ENCODE peak calls at places on chromosomes 13 and 19, in ten cellular contexts. One of them, this sample, is unnamed.

GRCh38 chr13:109694972-109695371 is 91.4 kb downstream of the IRS2 start:
- DNase-seq in SJCRH30: no peak
- DNase-seq in 8988T: no peak
- DNase-seq in NCI-H2171: no peak
- DNase-seq in activated CD4-positive, alpha-beta T cell treated with anti-CD3 and anti-CD28 coated beads, Interleukin-2, amount 10 ng/mL, durations not matched to agents 7 days and 5 days: no peak
- DNase-seq in DMS 273 treated with DMSO at 0.1 percent for 48 hours: no peak
- DNase-seq in stimulated activated CD4-positive, alpha-beta T cell treated with anti-CD3 and anti-CD28 coated beads, Interleukin-4, amount 100 ng/mL, for 1 hour: no peak
- DNase-seq in neural crest cell: no peak
- DNase-seq in ureter: no peak
- DNase-seq in C1 segment of cervical spinal cord: no peak
- DNase-seq in this sample: no peak

GRCh38 chr13:76336889-76337844 is 549.0 kb downstream of the KCTD12 start:
- DNase-seq in SJCRH30: no peak
- DNase-seq in 8988T: no peak
- DNase-seq in NCI-H2171: no peak
- DNase-seq in activated CD4-positive, alpha-beta T cell treated with anti-CD3 and anti-CD28 coated beads, Interleukin-2, amount 10 ng/mL, durations not matched to agents 7 days and 5 days: no peak
- DNase-seq in DMS 273 treated with DMSO at 0.1 percent for 48 hours: no peak
- DNase-seq in stimulated activated CD4-positive, alpha-beta T cell treated with anti-CD3 and anti-CD28 coated beads, Interleukin-4, amount 100 ng/mL, for 1 hour: no peak
- DNase-seq in neural crest cell: no peak
- DNase-seq in ureter: no peak
- DNase-seq in C1 segment of cervical spinal cord: no peak
- DNase-seq in this sample: no peak

GRCh38 chr13:51935326-51936171 is 73.8 kb downstream of the CCDC70 start:
- DNase-seq in SJCRH30: peak; percentile 31
- DNase-seq in 8988T: peak; percentile 70
- DNase-seq in NCI-H2171: no peak
- DNase-seq in activated CD4-positive, alpha-beta T cell treated with anti-CD3 and anti-CD28 coated beads, Interleukin-2, amount 10 ng/mL, durations not matched to agents 7 days and 5 days: no peak
- DNase-seq in DMS 273 treated with DMSO at 0.1 percent for 48 hours: no peak
- DNase-seq in stimulated activated CD4-positive, alpha-beta T cell treated with anti-CD3 and anti-CD28 coated beads, Interleukin-4, amount 100 ng/mL, for 1 hour: no peak
- DNase-seq in neural crest cell: no peak
- DNase-seq in ureter: no peak
- DNase-seq in C1 segment of cervical spinal cord: no peak
- DNase-seq in this sample: no peak

GRCh38 chr19:33487901-33488817 is 33.4 kb downstream of the PEPD start:
- DNase-seq in SJCRH30: peak; percentile 45
- DNase-seq in 8988T: no peak
- DNase-seq in NCI-H2171: peak; percentile 86
- DNase-seq in activated CD4-positive, alpha-beta T cell treated with anti-CD3 and anti-CD28 coated beads, Interleukin-2, amount 10 ng/mL, durations not matched to agents 7 days and 5 days: no peak
- DNase-seq in DMS 273 treated with DMSO at 0.1 percent for 48 hours: no peak
- DNase-seq in stimulated activated CD4-positive, alpha-beta T cell treated with anti-CD3 and anti-CD28 coated beads, Interleukin-4, amount 100 ng/mL, for 1 hour: no peak
- DNase-seq in neural crest cell: no peak
- DNase-seq in ureter: no peak
- DNase-seq in C1 segment of cervical spinal cord: no peak
- DNase-seq in this sample: no peak

GRCh38 chr19:30349131-30349730 is 23.0 kb upstream of the ZNF536 start:
- DNase-seq in SJCRH30: no peak
- DNase-seq in 8988T: no peak
- DNase-seq in NCI-H2171: no peak
- DNase-seq in activated CD4-positive, alpha-beta T cell treated with anti-CD3 and anti-CD28 coated beads, Interleukin-2, amount 10 ng/mL, durations not matched to agents 7 days and 5 days: no peak
- DNase-seq in DMS 273 treated with DMSO at 0.1 percent for 48 hours: no peak
- DNase-seq in stimulated activated CD4-positive, alpha-beta T cell treated with anti-CD3 and anti-CD28 coated beads, Interleukin-4, amount 100 ng/mL, for 1 hour: no peak
- DNase-seq in neural crest cell: no peak
- DNase-seq in ureter: no peak
- DNase-seq in C1 segment of cervical spinal cord: no peak
- DNase-seq in this sample: no peak

GRCh38 chr13:64640002-64640401 is 2590.1 kb downstream of the PCDH9 start:
- DNase-seq in SJCRH30: no peak
- DNase-seq in 8988T: no peak
- DNase-seq in NCI-H2171: no peak
- DNase-seq in activated CD4-positive, alpha-beta T cell treated with anti-CD3 and anti-CD28 coated beads, Interleukin-2, amount 10 ng/mL, durations not matched to agents 7 days and 5 days: no peak
- DNase-seq in DMS 273 treated with DMSO at 0.1 percent for 48 hours: no peak
- DNase-seq in stimulated activated CD4-positive, alpha-beta T cell treated with anti-CD3 and anti-CD28 coated beads, Interleukin-4, amount 100 ng/mL, for 1 hour: no peak
- DNase-seq in neural crest cell: no peak
- DNase-seq in ureter: no peak
- DNase-seq in C1 segment of cervical spinal cord: no peak
- DNase-seq in this sample: no peak

GRCh38 chr19:16088351-16088984 is 12.2 kb downstream of the TPM4 start:
- DNase-seq in SJCRH30: peak; percentile 53
- DNase-seq in 8988T: no peak
- DNase-seq in NCI-H2171: no peak
- DNase-seq in activated CD4-positive, alpha-beta T cell treated with anti-CD3 and anti-CD28 coated beads, Interleukin-2, amount 10 ng/mL, durations not matched to agents 7 days and 5 days: no peak
- DNase-seq in DMS 273 treated with DMSO at 0.1 percent for 48 hours: no peak
- DNase-seq in stimulated activated CD4-positive, alpha-beta T cell treated with anti-CD3 and anti-CD28 coated beads, Interleukin-4, amount 100 ng/mL, for 1 hour: no peak
- DNase-seq in neural crest cell: no peak
- DNase-seq in ureter: no peak
- DNase-seq in C1 segment of cervical spinal cord: no peak
- DNase-seq in this sample: no peak

GRCh38 chr13:97295279-97296182 is 73.4 kb downstream of the MBNL2 start:
- DNase-seq in SJCRH30: no peak
- DNase-seq in 8988T: no peak
- DNase-seq in NCI-H2171: no peak
- DNase-seq in activated CD4-positive, alpha-beta T cell treated with anti-CD3 and anti-CD28 coated beads, Interleukin-2, amount 10 ng/mL, durations not matched to agents 7 days and 5 days: no peak
- DNase-seq in DMS 273 treated with DMSO at 0.1 percent for 48 hours: no peak
- DNase-seq in stimulated activated CD4-positive, alpha-beta T cell treated with anti-CD3 and anti-CD28 coated beads, Interleukin-4, amount 100 ng/mL, for 1 hour: no peak
- DNase-seq in neural crest cell: no peak
- DNase-seq in ureter: no peak
- DNase-seq in C1 segment of cervical spinal cord: no peak
- DNase-seq in this sample: no peak

GRCh38 chr13:59391696-59392095 is 772.0 kb downstream of the DIAPH3 start:
- DNase-seq in SJCRH30: peak; percentile 61
- DNase-seq in 8988T: peak; percentile 12
- DNase-seq in NCI-H2171: peak; percentile 73
- DNase-seq in activated CD4-positive, alpha-beta T cell treated with anti-CD3 and anti-CD28 coated beads, Interleukin-2, amount 10 ng/mL, durations not matched to agents 7 days and 5 days: peak; percentile 87
- DNase-seq in DMS 273 treated with DMSO at 0.1 percent for 48 hours: peak; percentile 23
- DNase-seq in stimulated activated CD4-positive, alpha-beta T cell treated with anti-CD3 and anti-CD28 coated beads, Interleukin-4, amount 100 ng/mL, for 1 hour: peak; percentile 4
- DNase-seq in neural crest cell: peak; percentile 58
- DNase-seq in ureter: peak; percentile 58
- DNase-seq in C1 segment of cervical spinal cord: no peak
- DNase-seq in this sample: peak; percentile 87

GRCh38 chr13:22235285-22235949 is 564.5 kb downstream of the FGF9 start:
- DNase-seq in SJCRH30: no peak
- DNase-seq in 8988T: no peak
- DNase-seq in NCI-H2171: no peak
- DNase-seq in activated CD4-positive, alpha-beta T cell treated with anti-CD3 and anti-CD28 coated beads, Interleukin-2, amount 10 ng/mL, durations not matched to agents 7 days and 5 days: no peak
- DNase-seq in DMS 273 treated with DMSO at 0.1 percent for 48 hours: no peak
- DNase-seq in stimulated activated CD4-positive, alpha-beta T cell treated with anti-CD3 and anti-CD28 coated beads, Interleukin-4, amount 100 ng/mL, for 1 hour: peak; percentile 5
- DNase-seq in neural crest cell: no peak
- DNase-seq in ureter: no peak
- DNase-seq in C1 segment of cervical spinal cord: no peak
- DNase-seq in this sample: no peak

GRCh38 chr13:29543230-29544215 is 52.0 kb downstream of the SLC7A1 start:
- DNase-seq in SJCRH30: peak; percentile 13
- DNase-seq in 8988T: no peak
- DNase-seq in NCI-H2171: no peak
- DNase-seq in activated CD4-positive, alpha-beta T cell treated with anti-CD3 and anti-CD28 coated beads, Interleukin-2, amount 10 ng/mL, durations not matched to agents 7 days and 5 days: no peak
- DNase-seq in DMS 273 treated with DMSO at 0.1 percent for 48 hours: no peak
- DNase-seq in stimulated activated CD4-positive, alpha-beta T cell treated with anti-CD3 and anti-CD28 coated beads, Interleukin-4, amount 100 ng/mL, for 1 hour: peak; percentile 48
- DNase-seq in neural crest cell: no peak
- DNase-seq in ureter: no peak
- DNase-seq in C1 segment of cervical spinal cord: no peak
- DNase-seq in this sample: no peak

GRCh38 chr13:113861433-113862030 is 2.3 kb downstream of the GAS6 start:
- DNase-seq in SJCRH30: no peak
- DNase-seq in 8988T: no peak
- DNase-seq in NCI-H2171: no peak
- DNase-seq in activated CD4-positive, alpha-beta T cell treated with anti-CD3 and anti-CD28 coated beads, Interleukin-2, amount 10 ng/mL, durations not matched to agents 7 days and 5 days: no peak
- DNase-seq in DMS 273 treated with DMSO at 0.1 percent for 48 hours: no peak
- DNase-seq in stimulated activated CD4-positive, alpha-beta T cell treated with anti-CD3 and anti-CD28 coated beads, Interleukin-4, amount 100 ng/mL, for 1 hour: no peak
- DNase-seq in neural crest cell: no peak
- DNase-seq in ureter: peak; percentile 39
- DNase-seq in C1 segment of cervical spinal cord: no peak
- DNase-seq in this sample: no peak

GRCh38 chr19:40633207-40633606 is 32.0 kb downstream of the LTBP4 start:
- DNase-seq in SJCRH30: no peak
- DNase-seq in 8988T: no peak
- DNase-seq in NCI-H2171: no peak
- DNase-seq in activated CD4-positive, alpha-beta T cell treated with anti-CD3 and anti-CD28 coated beads, Interleukin-2, amount 10 ng/mL, durations not matched to agents 7 days and 5 days: no peak
- DNase-seq in DMS 273 treated with DMSO at 0.1 percent for 48 hours: no peak
- DNase-seq in stimulated activated CD4-positive, alpha-beta T cell treated with anti-CD3 and anti-CD28 coated beads, Interleukin-4, amount 100 ng/mL, for 1 hour: no peak
- DNase-seq in neural crest cell: no peak
- DNase-seq in ureter: no peak
- DNase-seq in C1 segment of cervical spinal cord: no peak
- DNase-seq in this sample: no peak

GRCh38 chr13:60326273-60326672 is 70.7 kb upstream of the TDRD3 start:
- DNase-seq in SJCRH30: no peak
- DNase-seq in 8988T: no peak
- DNase-seq in NCI-H2171: no peak
- DNase-seq in activated CD4-positive, alpha-beta T cell treated with anti-CD3 and anti-CD28 coated beads, Interleukin-2, amount 10 ng/mL, durations not matched to agents 7 days and 5 days: no peak
- DNase-seq in DMS 273 treated with DMSO at 0.1 percent for 48 hours: no peak
- DNase-seq in stimulated activated CD4-positive, alpha-beta T cell treated with anti-CD3 and anti-CD28 coated beads, Interleukin-4, amount 100 ng/mL, for 1 hour: no peak
- DNase-seq in neural crest cell: no peak
- DNase-seq in ureter: no peak
- DNase-seq in C1 segment of cervical spinal cord: no peak
- DNase-seq in this sample: no peak

GRCh38 chr19:40277356-40277755 is 7.8 kb downstream of the AKT2 start:
- DNase-seq in SJCRH30: no peak
- DNase-seq in 8988T: no peak
- DNase-seq in NCI-H2171: no peak
- DNase-seq in activated CD4-positive, alpha-beta T cell treated with anti-CD3 and anti-CD28 coated beads, Interleukin-2, amount 10 ng/mL, durations not matched to agents 7 days and 5 days: no peak
- DNase-seq in DMS 273 treated with DMSO at 0.1 percent for 48 hours: no peak
- DNase-seq in stimulated activated CD4-positive, alpha-beta T cell treated with anti-CD3 and anti-CD28 coated beads, Interleukin-4, amount 100 ng/mL, for 1 hour: no peak
- DNase-seq in neural crest cell: no peak
- DNase-seq in ureter: no peak
- DNase-seq in C1 segment of cervical spinal cord: no peak
- DNase-seq in this sample: no peak

GRCh38 chr13:112837371-112838037 is 131.5 kb upstream of the MCF2L start:
- DNase-seq in SJCRH30: no peak
- DNase-seq in 8988T: no peak
- DNase-seq in NCI-H2171: no peak
- DNase-seq in activated CD4-positive, alpha-beta T cell treated with anti-CD3 and anti-CD28 coated beads, Interleukin-2, amount 10 ng/mL, durations not matched to agents 7 days and 5 days: no peak
- DNase-seq in DMS 273 treated with DMSO at 0.1 percent for 48 hours: no peak
- DNase-seq in stimulated activated CD4-positive, alpha-beta T cell treated with anti-CD3 and anti-CD28 coated beads, Interleukin-4, amount 100 ng/mL, for 1 hour: no peak
- DNase-seq in neural crest cell: no peak
- DNase-seq in ureter: no peak
- DNase-seq in C1 segment of cervical spinal cord: no peak
- DNase-seq in this sample: no peak

GRCh38 chr13:31982124-31982523 is 49.5 kb upstream of the FRY start:
- DNase-seq in SJCRH30: no peak
- DNase-seq in 8988T: no peak
- DNase-seq in NCI-H2171: no peak
- DNase-seq in activated CD4-positive, alpha-beta T cell treated with anti-CD3 and anti-CD28 coated beads, Interleukin-2, amount 10 ng/mL, durations not matched to agents 7 days and 5 days: no peak
- DNase-seq in DMS 273 treated with DMSO at 0.1 percent for 48 hours: no peak
- DNase-seq in stimulated activated CD4-positive, alpha-beta T cell treated with anti-CD3 and anti-CD28 coated beads, Interleukin-4, amount 100 ng/mL, for 1 hour: no peak
- DNase-seq in neural crest cell: no peak
- DNase-seq in ureter: no peak
- DNase-seq in C1 segment of cervical spinal cord: no peak
- DNase-seq in this sample: no peak

GRCh38 chr19:8086849-8087248 is 34.3 kb downstream of the CCL25 start:
- DNase-seq in SJCRH30: no peak
- DNase-seq in 8988T: no peak
- DNase-seq in NCI-H2171: no peak
- DNase-seq in activated CD4-positive, alpha-beta T cell treated with anti-CD3 and anti-CD28 coated beads, Interleukin-2, amount 10 ng/mL, durations not matched to agents 7 days and 5 days: no peak
- DNase-seq in DMS 273 treated with DMSO at 0.1 percent for 48 hours: no peak
- DNase-seq in stimulated activated CD4-positive, alpha-beta T cell treated with anti-CD3 and anti-CD28 coated beads, Interleukin-4, amount 100 ng/mL, for 1 hour: no peak
- DNase-seq in neural crest cell: no peak
- DNase-seq in ureter: no peak
- DNase-seq in C1 segment of cervical spinal cord: no peak
- DNase-seq in this sample: no peak

GRCh38 chr13:59547950-59548349 is 615.8 kb downstream of the DIAPH3 start:
- DNase-seq in SJCRH30: no peak
- DNase-seq in 8988T: no peak
- DNase-seq in NCI-H2171: no peak
- DNase-seq in activated CD4-positive, alpha-beta T cell treated with anti-CD3 and anti-CD28 coated beads, Interleukin-2, amount 10 ng/mL, durations not matched to agents 7 days and 5 days: no peak
- DNase-seq in DMS 273 treated with DMSO at 0.1 percent for 48 hours: no peak
- DNase-seq in stimulated activated CD4-positive, alpha-beta T cell treated with anti-CD3 and anti-CD28 coated beads, Interleukin-4, amount 100 ng/mL, for 1 hour: no peak
- DNase-seq in neural crest cell: no peak
- DNase-seq in ureter: no peak
- DNase-seq in C1 segment of cervical spinal cord: no peak
- DNase-seq in this sample: no peak

GRCh38 chr19:48877900-48878218 is 5.6 kb downstream of the PPP1R15A start:
- DNase-seq in SJCRH30: no peak
- DNase-seq in 8988T: no peak
- DNase-seq in NCI-H2171: no peak
- DNase-seq in activated CD4-positive, alpha-beta T cell treated with anti-CD3 and anti-CD28 coated beads, Interleukin-2, amount 10 ng/mL, durations not matched to agents 7 days and 5 days: no peak
- DNase-seq in DMS 273 treated with DMSO at 0.1 percent for 48 hours: no peak
- DNase-seq in stimulated activated CD4-positive, alpha-beta T cell treated with anti-CD3 and anti-CD28 coated beads, Interleukin-4, amount 100 ng/mL, for 1 hour: no peak
- DNase-seq in neural crest cell: no peak
- DNase-seq in ureter: no peak
- DNase-seq in C1 segment of cervical spinal cord: no peak
- DNase-seq in this sample: no peak

GRCh38 chr13:97986841-97987240 is 33.4 kb downstream of the IPO5 start:
- DNase-seq in SJCRH30: no peak
- DNase-seq in 8988T: no peak
- DNase-seq in NCI-H2171: no peak
- DNase-seq in activated CD4-positive, alpha-beta T cell treated with anti-CD3 and anti-CD28 coated beads, Interleukin-2, amount 10 ng/mL, durations not matched to agents 7 days and 5 days: no peak
- DNase-seq in DMS 273 treated with DMSO at 0.1 percent for 48 hours: no peak
- DNase-seq in stimulated activated CD4-positive, alpha-beta T cell treated with anti-CD3 and anti-CD28 coated beads, Interleukin-4, amount 100 ng/mL, for 1 hour: no peak
- DNase-seq in neural crest cell: no peak
- DNase-seq in ureter: no peak
- DNase-seq in C1 segment of cervical spinal cord: no peak
- DNase-seq in this sample: no peak

GRCh38 chr19:44496711-44497110 is 3.6 kb downstream of the ZNF180 start:
- DNase-seq in SJCRH30: no peak
- DNase-seq in 8988T: no peak
- DNase-seq in NCI-H2171: no peak
- DNase-seq in activated CD4-positive, alpha-beta T cell treated with anti-CD3 and anti-CD28 coated beads, Interleukin-2, amount 10 ng/mL, durations not matched to agents 7 days and 5 days: no peak
- DNase-seq in DMS 273 treated with DMSO at 0.1 percent for 48 hours: no peak
- DNase-seq in stimulated activated CD4-positive, alpha-beta T cell treated with anti-CD3 and anti-CD28 coated beads, Interleukin-4, amount 100 ng/mL, for 1 hour: no peak
- DNase-seq in neural crest cell: no peak
- DNase-seq in ureter: no peak
- DNase-seq in C1 segment of cervical spinal cord: no peak
- DNase-seq in this sample: no peak

GRCh38 chr13:49690133-49690989 is 925 bp downstream of the EBPL start:
- DNase-seq in SJCRH30: peak; percentile 48
- DNase-seq in 8988T: peak; percentile 45
- DNase-seq in NCI-H2171: peak; percentile 43
- DNase-seq in activated CD4-positive, alpha-beta T cell treated with anti-CD3 and anti-CD28 coated beads, Interleukin-2, amount 10 ng/mL, durations not matched to agents 7 days and 5 days: no peak
- DNase-seq in DMS 273 treated with DMSO at 0.1 percent for 48 hours: no peak
- DNase-seq in stimulated activated CD4-positive, alpha-beta T cell treated with anti-CD3 and anti-CD28 coated beads, Interleukin-4, amount 100 ng/mL, for 1 hour: no peak
- DNase-seq in neural crest cell: no peak
- DNase-seq in ureter: no peak
- DNase-seq in C1 segment of cervical spinal cord: no peak
- DNase-seq in this sample: no peak

GRCh38 chr19:6740589-6741348 is 1.3 kb downstream of the TRIP10 start:
- DNase-seq in SJCRH30: peak; percentile 89
- DNase-seq in 8988T: no peak
- DNase-seq in NCI-H2171: no peak
- DNase-seq in activated CD4-positive, alpha-beta T cell treated with anti-CD3 and anti-CD28 coated beads, Interleukin-2, amount 10 ng/mL, durations not matched to agents 7 days and 5 days: no peak
- DNase-seq in DMS 273 treated with DMSO at 0.1 percent for 48 hours: no peak
- DNase-seq in stimulated activated CD4-positive, alpha-beta T cell treated with anti-CD3 and anti-CD28 coated beads, Interleukin-4, amount 100 ng/mL, for 1 hour: no peak
- DNase-seq in neural crest cell: peak; percentile 37
- DNase-seq in ureter: peak; percentile 78
- DNase-seq in C1 segment of cervical spinal cord: no peak
- DNase-seq in this sample: no peak

GRCh38 chr13:40613192-40613818 is 53.1 kb downstream of the FOXO1 start:
- DNase-seq in SJCRH30: no peak
- DNase-seq in 8988T: no peak
- DNase-seq in NCI-H2171: no peak
- DNase-seq in activated CD4-positive, alpha-beta T cell treated with anti-CD3 and anti-CD28 coated beads, Interleukin-2, amount 10 ng/mL, durations not matched to agents 7 days and 5 days: peak; percentile 70
- DNase-seq in DMS 273 treated with DMSO at 0.1 percent for 48 hours: no peak
- DNase-seq in stimulated activated CD4-positive, alpha-beta T cell treated with anti-CD3 and anti-CD28 coated beads, Interleukin-4, amount 100 ng/mL, for 1 hour: no peak
- DNase-seq in neural crest cell: no peak
- DNase-seq in ureter: no peak
- DNase-seq in C1 segment of cervical spinal cord: no peak
- DNase-seq in this sample: peak; percentile 68

GRCh38 chr19:30089086-30089665 is 147.1 kb downstream of the URI1 start:
- DNase-seq in SJCRH30: no peak
- DNase-seq in 8988T: no peak
- DNase-seq in NCI-H2171: no peak
- DNase-seq in activated CD4-positive, alpha-beta T cell treated with anti-CD3 and anti-CD28 coated beads, Interleukin-2, amount 10 ng/mL, durations not matched to agents 7 days and 5 days: no peak
- DNase-seq in DMS 273 treated with DMSO at 0.1 percent for 48 hours: no peak
- DNase-seq in stimulated activated CD4-positive, alpha-beta T cell treated with anti-CD3 and anti-CD28 coated beads, Interleukin-4, amount 100 ng/mL, for 1 hour: no peak
- DNase-seq in neural crest cell: no peak
- DNase-seq in ureter: no peak
- DNase-seq in C1 segment of cervical spinal cord: no peak
- DNase-seq in this sample: no peak

GRCh38 chr13:75345191-75345590 is 136.8 kb downstream of the TBC1D4 start:
- DNase-seq in SJCRH30: no peak
- DNase-seq in 8988T: no peak
- DNase-seq in NCI-H2171: no peak
- DNase-seq in activated CD4-positive, alpha-beta T cell treated with anti-CD3 and anti-CD28 coated beads, Interleukin-2, amount 10 ng/mL, durations not matched to agents 7 days and 5 days: no peak
- DNase-seq in DMS 273 treated with DMSO at 0.1 percent for 48 hours: no peak
- DNase-seq in stimulated activated CD4-positive, alpha-beta T cell treated with anti-CD3 and anti-CD28 coated beads, Interleukin-4, amount 100 ng/mL, for 1 hour: no peak
- DNase-seq in neural crest cell: no peak
- DNase-seq in ureter: no peak
- DNase-seq in C1 segment of cervical spinal cord: no peak
- DNase-seq in this sample: no peak

GRCh38 chr13:113422790-113423189 is 30.5 kb downstream of the ADPRHL1 start:
- DNase-seq in SJCRH30: no peak
- DNase-seq in 8988T: no peak
- DNase-seq in NCI-H2171: no peak
- DNase-seq in activated CD4-positive, alpha-beta T cell treated with anti-CD3 and anti-CD28 coated beads, Interleukin-2, amount 10 ng/mL, durations not matched to agents 7 days and 5 days: no peak
- DNase-seq in DMS 273 treated with DMSO at 0.1 percent for 48 hours: no peak
- DNase-seq in stimulated activated CD4-positive, alpha-beta T cell treated with anti-CD3 and anti-CD28 coated beads, Interleukin-4, amount 100 ng/mL, for 1 hour: no peak
- DNase-seq in neural crest cell: no peak
- DNase-seq in ureter: no peak
- DNase-seq in C1 segment of cervical spinal cord: no peak
- DNase-seq in this sample: no peak

This sample was measured in Jurkat, Clone E6-1.